ENCODE peak calls at places on chromosomes 12 and 14, in ten cellular contexts. One of them, this sample, is unnamed.

GRCh38 chr14:36516719-36517241 is 3.3 kb downstream of the NKX2-1 start:
- DNase-seq in DMS 273 treated with DMSO at 0.1 percent for 48 hours: no peak
- DNase-seq in AG08396: peak
- DNase-seq in foreskin fibroblast: no peak
- DNase-seq in stimulated activated CD4-positive, alpha-beta T cell treated with anti-CD3 and anti-CD28 coated beads, Interleukin-15, amount 100 ng/mL, for 1 hour: no peak
- DNase-seq in fibroblast of mammary gland: no peak
- DNase-seq in mesothelial cell of epicardium: no peak
- DNase-seq in MCF 10A: no peak
- DNase-seq in GM10248: peak
- DNase-seq in tibial nerve: no peak
- DNase-seq in this sample: no peak

GRCh38 chr14:56065621-56066295 is 52.5 kb upstream of the PELI2 start:
- DNase-seq in foreskin fibroblast: no peak
- DNase-seq in AG08396: no peak
- DNase-seq in tibial nerve: no peak
- DNase-seq in stimulated activated CD4-positive, alpha-beta T cell treated with anti-CD3 and anti-CD28 coated beads, Interleukin-15, amount 100 ng/mL, for 1 hour: no peak
- DNase-seq in DMS 273 treated with DMSO at 0.1 percent for 48 hours: no peak
- DNase-seq in GM10248: no peak
- DNase-seq in mesothelial cell of epicardium: no peak
- DNase-seq in fibroblast of mammary gland: no peak
- DNase-seq in MCF 10A: peak
- DNase-seq in this sample: no peak

GRCh38 chr12:122371475-122372045 is 50.9 kb downstream of the CLIP1 start:
- DNase-seq in MCF 10A: no peak
- DNase-seq in stimulated activated CD4-positive, alpha-beta T cell treated with anti-CD3 and anti-CD28 coated beads, Interleukin-15, amount 100 ng/mL, for 1 hour: no peak
- DNase-seq in foreskin fibroblast: no peak
- DNase-seq in mesothelial cell of epicardium: no peak
- DNase-seq in fibroblast of mammary gland: no peak
- DNase-seq in GM10248: no peak
- DNase-seq in DMS 273 treated with DMSO at 0.1 percent for 48 hours: no peak
- DNase-seq in AG08396: no peak
- DNase-seq in tibial nerve: no peak
- DNase-seq in this sample: no peak

GRCh38 chr14:62824086-62824485 is 221.2 kb downstream of the KCNH5 start:
- DNase-seq in tibial nerve: no peak
- DNase-seq in MCF 10A: no peak
- DNase-seq in mesothelial cell of epicardium: no peak
- DNase-seq in DMS 273 treated with DMSO at 0.1 percent for 48 hours: no peak
- DNase-seq in fibroblast of mammary gland: no peak
- DNase-seq in GM10248: no peak
- DNase-seq in foreskin fibroblast: no peak
- DNase-seq in AG08396: no peak
- DNase-seq in stimulated activated CD4-positive, alpha-beta T cell treated with anti-CD3 and anti-CD28 coated beads, Interleukin-15, amount 100 ng/mL, for 1 hour: no peak
- DNase-seq in this sample: no peak

GRCh38 chr12:88111074-88111652 is 30.7 kb downstream of the CEP290 start:
- DNase-seq in GM10248: peak
- DNase-seq in stimulated activated CD4-positive, alpha-beta T cell treated with anti-CD3 and anti-CD28 coated beads, Interleukin-15, amount 100 ng/mL, for 1 hour: no peak
- DNase-seq in DMS 273 treated with DMSO at 0.1 percent for 48 hours: no peak
- DNase-seq in fibroblast of mammary gland: peak
- DNase-seq in mesothelial cell of epicardium: no peak
- DNase-seq in tibial nerve: no peak
- DNase-seq in foreskin fibroblast: peak
- DNase-seq in AG08396: peak
- DNase-seq in MCF 10A: peak
- DNase-seq in this sample: peak

GRCh38 chr14:21038416-21039058 is 3.6 kb upstream of the RNASE7 start:
- DNase-seq in AG08396: no peak
- DNase-seq in tibial nerve: no peak
- DNase-seq in DMS 273 treated with DMSO at 0.1 percent for 48 hours: no peak
- DNase-seq in stimulated activated CD4-positive, alpha-beta T cell treated with anti-CD3 and anti-CD28 coated beads, Interleukin-15, amount 100 ng/mL, for 1 hour: no peak
- DNase-seq in foreskin fibroblast: no peak
- DNase-seq in GM10248: no peak
- DNase-seq in fibroblast of mammary gland: peak
- DNase-seq in MCF 10A: no peak
- DNase-seq in mesothelial cell of epicardium: no peak
- DNase-seq in this sample: no peak

GRCh38 chr14:64706119-64706465 is 1.9 kb downstream of the PLEKHG3 start:
- DNase-seq in stimulated activated CD4-positive, alpha-beta T cell treated with anti-CD3 and anti-CD28 coated beads, Interleukin-15, amount 100 ng/mL, for 1 hour: no peak
- DNase-seq in AG08396: no peak
- DNase-seq in fibroblast of mammary gland: no peak
- DNase-seq in mesothelial cell of epicardium: no peak
- DNase-seq in foreskin fibroblast: no peak
- DNase-seq in GM10248: no peak
- DNase-seq in MCF 10A: no peak
- DNase-seq in DMS 273 treated with DMSO at 0.1 percent for 48 hours: no peak
- DNase-seq in tibial nerve: no peak
- DNase-seq in this sample: no peak

GRCh38 chr14:35083530-35084150 is 37.6 kb downstream of the FAM177A1 start:
- DNase-seq in tibial nerve: no peak
- DNase-seq in stimulated activated CD4-positive, alpha-beta T cell treated with anti-CD3 and anti-CD28 coated beads, Interleukin-15, amount 100 ng/mL, for 1 hour: no peak
- DNase-seq in fibroblast of mammary gland: no peak
- DNase-seq in foreskin fibroblast: no peak
- DNase-seq in DMS 273 treated with DMSO at 0.1 percent for 48 hours: no peak
- DNase-seq in GM10248: no peak
- DNase-seq in mesothelial cell of epicardium: no peak
- DNase-seq in MCF 10A: no peak
- DNase-seq in AG08396: no peak
- DNase-seq in this sample: no peak

GRCh38 chr12:75641031-75641780 is 129.8 kb upstream of the KRR1 start:
- DNase-seq in stimulated activated CD4-positive, alpha-beta T cell treated with anti-CD3 and anti-CD28 coated beads, Interleukin-15, amount 100 ng/mL, for 1 hour: peak
- DNase-seq in DMS 273 treated with DMSO at 0.1 percent for 48 hours: no peak
- DNase-seq in GM10248: peak
- DNase-seq in MCF 10A: peak
- DNase-seq in mesothelial cell of epicardium: no peak
- DNase-seq in tibial nerve: no peak
- DNase-seq in fibroblast of mammary gland: peak
- DNase-seq in AG08396: peak
- DNase-seq in foreskin fibroblast: peak
- DNase-seq in this sample: no peak

GRCh38 chr12:100391856-100392255 is 35.0 kb downstream of the SLC17A8 start:
- DNase-seq in GM10248: no peak
- DNase-seq in DMS 273 treated with DMSO at 0.1 percent for 48 hours: no peak
- DNase-seq in tibial nerve: peak
- DNase-seq in mesothelial cell of epicardium: no peak
- DNase-seq in MCF 10A: peak
- DNase-seq in fibroblast of mammary gland: peak
- DNase-seq in stimulated activated CD4-positive, alpha-beta T cell treated with anti-CD3 and anti-CD28 coated beads, Interleukin-15, amount 100 ng/mL, for 1 hour: no peak
- DNase-seq in AG08396: no peak
- DNase-seq in foreskin fibroblast: no peak
- DNase-seq in this sample: no peak

GRCh38 chr12:57250956-57251355 is at the start of gene STAC3:
- DNase-seq in GM10248: no peak
- DNase-seq in foreskin fibroblast: no peak
- DNase-seq in fibroblast of mammary gland: no peak
- DNase-seq in MCF 10A: no peak
- DNase-seq in tibial nerve: no peak
- DNase-seq in DMS 273 treated with DMSO at 0.1 percent for 48 hours: no peak
- DNase-seq in mesothelial cell of epicardium: no peak
- DNase-seq in stimulated activated CD4-positive, alpha-beta T cell treated with anti-CD3 and anti-CD28 coated beads, Interleukin-15, amount 100 ng/mL, for 1 hour: no peak
- DNase-seq in AG08396: no peak
- DNase-seq in this sample: no peak

GRCh38 chr14:29216774-29217232 is 450.2 kb downstream of the FOXG1 start:
- DNase-seq in foreskin fibroblast: no peak
- DNase-seq in tibial nerve: no peak
- DNase-seq in AG08396: no peak
- DNase-seq in DMS 273 treated with DMSO at 0.1 percent for 48 hours: no peak
- DNase-seq in stimulated activated CD4-positive, alpha-beta T cell treated with anti-CD3 and anti-CD28 coated beads, Interleukin-15, amount 100 ng/mL, for 1 hour: no peak
- DNase-seq in mesothelial cell of epicardium: no peak
- DNase-seq in GM10248: no peak
- DNase-seq in MCF 10A: no peak
- DNase-seq in fibroblast of mammary gland: peak
- DNase-seq in this sample: peak

GRCh38 chr12:42516573-42516972 is 73.0 kb downstream of the PRICKLE1 start:
- DNase-seq in AG08396: no peak
- DNase-seq in DMS 273 treated with DMSO at 0.1 percent for 48 hours: no peak
- DNase-seq in foreskin fibroblast: no peak
- DNase-seq in fibroblast of mammary gland: no peak
- DNase-seq in mesothelial cell of epicardium: no peak
- DNase-seq in MCF 10A: no peak
- DNase-seq in GM10248: no peak
- DNase-seq in stimulated activated CD4-positive, alpha-beta T cell treated with anti-CD3 and anti-CD28 coated beads, Interleukin-15, amount 100 ng/mL, for 1 hour: no peak
- DNase-seq in tibial nerve: no peak
- DNase-seq in this sample: no peak